ENCODE peak calls at places on chromosomes 4 and X, in five cellular contexts. L is cardiac muscle cell; C is vagina; Q is CD8-positive, alpha-beta T cell; B is Peyer's patch. N is an unnamed sample. For H3K9me3, the result is how much of the 10 kb centered on the place peaks cover.

GRCh38 chrX:45850775-45851433 is 650.2 kb upstream of the DIPK2B start:
- DNase-seq in L (peak), Q (peak), C (no peak), B (no peak), N (no peak)

GRCh38 chrX:104085477-104085876 is 9.4 kb upstream of the TMSB15C start:
- DNase-seq in B (no peak), L (no peak), Q (no peak), C (no peak), N (no peak)

GRCh38 chr4:11367371-11367770 is 61.3 kb downstream of the HS3ST1 start:
- DNase-seq in C (no peak), Q (no peak), L (peak), B (no peak), N (no peak)

GRCh38 chr4:145723336-145723735 is 43.4 kb downstream of the C4orf51 start:
- DNase-seq in Q (no peak), C (no peak), L (no peak), B (no peak), N (no peak)

GRCh38 chr4:154574311-154574710 is 11.5 kb downstream of the FGB start:
- DNase-seq in Q (no peak), B (no peak), C (no peak), L (no peak), N (no peak)

GRCh38 chr4:154984148-154984547 is 203.1 kb downstream of the RBM46 start:
- DNase-seq in Q (no peak), B (no peak), L (no peak), C (no peak), N (no peak)

GRCh38 chr4:41057456-41057855 is 156.9 kb downstream of the APBB2 start:
- DNase-seq in C (no peak), B (no peak), L (no peak), Q (no peak), N (no peak)

GRCh38 chr4:185772391-185773093 is 39.5 kb downstream of the SORBS2 start:
- DNase-seq in L (no peak), Q (no peak), B (no peak), C (no peak), N (no peak)

GRCh38 chr4:184331155-184331995 is 113.7 kb upstream of the ENPP6 start:
- DNase-seq in C (no peak), Q (no peak), B (no peak), L (no peak), N (no peak)
- H3K27ac ChIP-seq in C (peak), Q (no peak), B (peak), L (no peak), N (no peak)

DNA sequence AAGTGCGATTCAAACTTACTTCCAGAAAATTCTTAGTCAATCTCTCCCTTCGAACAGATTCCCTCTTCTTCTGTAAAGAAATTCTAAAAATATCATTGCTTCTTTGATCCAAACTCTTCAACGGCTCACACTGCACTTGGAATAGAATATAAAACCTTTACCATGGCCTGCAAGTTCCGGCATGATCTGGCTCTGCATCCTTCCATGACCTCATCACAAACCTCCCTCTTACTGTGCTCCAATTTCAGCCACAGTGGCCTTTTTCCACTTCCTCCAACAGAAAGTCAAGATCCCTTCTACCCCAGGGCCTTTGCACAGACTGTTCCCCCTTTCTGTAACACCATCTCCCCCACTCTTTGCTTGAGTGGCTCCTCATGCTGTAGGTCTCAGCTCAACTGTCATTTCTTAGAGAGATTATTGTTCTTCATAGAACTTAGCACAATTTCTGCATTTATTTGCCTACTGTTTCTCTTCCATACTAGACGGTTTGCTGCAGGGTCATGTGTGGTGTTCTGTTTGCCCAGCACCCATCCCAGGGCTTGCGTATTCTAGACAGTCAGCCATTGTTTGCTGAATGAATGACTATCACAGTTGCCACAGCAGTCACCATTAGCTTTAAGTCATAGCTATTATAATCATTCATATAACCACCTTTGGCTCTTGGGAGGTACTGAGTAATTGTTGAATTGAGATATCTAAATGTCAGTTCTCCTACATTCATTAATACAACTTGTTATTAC is 1.9 kb upstream of the STOX2 start:
- DNase-seq in B (no peak), Q (no peak), C (no peak), L (no peak), N (no peak)
- H3K9me3 ChIP-seq in B (under half), Q (under half), C (under half), L (under half), N (under half)

GRCh38 chrX:128781506-128781905 is 729.3 kb upstream of the ACTRT1 start:
- DNase-seq in C (no peak), B (no peak), L (peak), Q (peak), N (no peak)
- TF ChIP-seq CTCF in C (no peak), B (no peak), L (no peak), Q (no peak), N (no peak)

DNA sequence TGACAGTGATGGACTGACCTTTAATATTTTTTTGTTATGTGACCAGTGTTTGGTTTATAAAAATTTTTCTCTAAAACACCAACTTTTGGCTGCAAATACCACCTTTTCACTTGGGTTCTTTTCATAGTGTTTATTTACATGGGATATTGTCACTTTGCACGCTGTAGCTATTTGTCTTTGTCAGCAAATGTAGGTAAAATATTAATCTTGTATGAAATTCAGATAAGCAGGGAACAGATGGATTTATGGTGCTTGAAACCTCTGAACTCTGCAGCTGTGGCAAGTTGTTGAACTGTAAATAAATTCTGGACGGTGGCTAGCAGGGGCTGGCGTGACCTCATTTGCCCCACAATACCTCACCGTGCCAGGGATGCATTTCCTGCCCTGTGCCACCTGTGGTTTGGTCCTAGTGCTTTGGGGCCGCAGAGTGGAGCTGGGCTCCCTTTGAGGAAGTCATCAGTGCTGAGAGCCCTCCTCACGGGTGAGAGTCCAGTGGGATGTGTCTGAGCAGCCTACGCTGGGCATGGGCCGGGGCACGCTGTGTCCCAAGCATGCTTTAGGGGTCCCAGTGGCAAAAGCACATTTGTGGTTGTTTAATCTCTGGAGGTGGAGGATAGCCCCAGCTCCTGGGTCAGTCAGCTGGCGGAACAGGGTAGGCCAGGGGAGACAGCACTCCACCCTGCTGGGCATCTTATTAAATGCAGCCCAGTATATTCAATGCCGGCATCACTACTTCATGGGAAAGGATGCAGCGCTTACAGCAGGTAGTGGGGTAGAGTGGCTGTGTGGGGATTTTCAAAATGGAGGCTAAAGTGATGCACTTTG is 108.6 kb downstream of the TBL1X start:
- DNase-seq in L (no peak), C (no peak), B (no peak), Q (no peak), N (no peak)
- H3K27ac ChIP-seq in L (no peak), C (no peak), B (no peak), Q (no peak), N (no peak)

N was measured in CD4-positive, alpha-beta T cell.